ENCODE peak calls at places on chromosomes 12 and 14, in six cellular contexts. One of them, this sample, is unnamed.

GRCh38 chr12:71691504-71692129 is 5.7 kb downstream of the TMEM19 start:
- DNase-seq in A549: no peak
- DNase-seq in K562: no peak
- DNase-seq in GM12878: no peak
- DNase-seq in HepG2: no peak
- DNase-seq in H1: no peak
- DNase-seq in this sample: no peak

GRCh38 chr14:100369019-100369418 is 45.9 kb downstream of the SLC25A47 start:
- DNase-seq in A549: no peak
- DNase-seq in K562: no peak
- DNase-seq in GM12878: no peak
- DNase-seq in HepG2: no peak
- DNase-seq in H1: no peak
- DNase-seq in this sample: no peak

GRCh38 chr12:87982208-87982607 is 47.0 kb downstream of the C12orf50 start:
- DNase-seq in A549: no peak
- DNase-seq in K562: no peak
- DNase-seq in GM12878: no peak
- DNase-seq in HepG2: no peak
- DNase-seq in H1: no peak
- DNase-seq in this sample: peak; percentile 69

GRCh38 chr12:79688376-79689040 is 2.3 kb downstream of the PAWR start:
- DNase-seq in A549: no peak
- DNase-seq in K562: no peak
- DNase-seq in GM12878: no peak
- DNase-seq in HepG2: no peak
- DNase-seq in H1: no peak
- DNase-seq in this sample: no peak

GRCh38 chr12:121128908-121129704 is 3.6 kb upstream of the P2RX7 start:
- DNase-seq in A549: peak; percentile 36
- DNase-seq in K562: peak; percentile 88
- DNase-seq in GM12878: peak; percentile 99
- DNase-seq in HepG2: peak; percentile 78
- DNase-seq in H1: no peak
- DNase-seq in this sample: peak; percentile 27

GRCh38 chr12:30862486-30862885 is 64.1 kb upstream of the TSPAN11 start:
- DNase-seq in A549: no peak
- DNase-seq in K562: peak; percentile 46
- DNase-seq in GM12878: no peak
- DNase-seq in HepG2: no peak
- DNase-seq in H1: no peak
- DNase-seq in this sample: peak; percentile 17

GRCh38 chr14:77344597-77344996 is 23.8 kb downstream of the GSTZ1 start:
- DNase-seq in A549: no peak
- DNase-seq in K562: no peak
- DNase-seq in GM12878: no peak
- DNase-seq in HepG2: no peak
- DNase-seq in H1: no peak
- DNase-seq in this sample: peak; percentile 59

GRCh38 chr14:75289840-75290388 is 11.3 kb downstream of the FOS start:
- DNase-seq in A549: no peak
- DNase-seq in K562: no peak
- DNase-seq in GM12878: no peak
- DNase-seq in HepG2: no peak
- DNase-seq in H1: no peak
- DNase-seq in this sample: no peak

GRCh38 chr12:47939009-47939601 is 24.3 kb upstream of the TMEM106C start:
- DNase-seq in A549: no peak
- DNase-seq in K562: no peak
- DNase-seq in GM12878: no peak
- DNase-seq in HepG2: no peak
- DNase-seq in H1: no peak
- DNase-seq in this sample: no peak

GRCh38 chr14:92105845-92106094 is 612 bp downstream of the ATXN3 start:
- DNase-seq in A549: no peak
- DNase-seq in K562: peak; percentile 33
- DNase-seq in GM12878: no peak
- DNase-seq in HepG2: peak; percentile 5
- DNase-seq in H1: no peak
- DNase-seq in this sample: no peak

GRCh38 chr12:99960312-99960711 is 24.4 kb downstream of the ANKS1B start:
- DNase-seq in A549: no peak
- DNase-seq in K562: no peak
- DNase-seq in GM12878: no peak
- DNase-seq in HepG2: no peak
- DNase-seq in H1: no peak
- DNase-seq in this sample: no peak

GRCh38 chr12:124286946-124287345 is 7.9 kb upstream of the RFLNA start:
- DNase-seq in A549: no peak
- DNase-seq in K562: no peak
- DNase-seq in GM12878: no peak
- DNase-seq in HepG2: no peak
- DNase-seq in H1: no peak
- DNase-seq in this sample: no peak

GRCh38 chr12:65511134-65511912 is 232.8 kb downstream of the MSRB3 start:
- DNase-seq in A549: no peak
- DNase-seq in K562: no peak
- DNase-seq in GM12878: no peak
- DNase-seq in HepG2: no peak
- DNase-seq in H1: no peak
- DNase-seq in this sample: no peak

GRCh38 chr12:67082221-67082620 is 186.9 kb upstream of the CAND1 start:
- DNase-seq in A549: no peak
- DNase-seq in K562: no peak
- DNase-seq in GM12878: no peak
- DNase-seq in HepG2: no peak
- DNase-seq in H1: no peak
- DNase-seq in this sample: no peak

GRCh38 chr14:101823511-101824120 is 62.1 kb downstream of the PPP2R5C start:
- DNase-seq in A549: no peak
- DNase-seq in K562: no peak
- DNase-seq in GM12878: peak; percentile 68
- DNase-seq in HepG2: no peak
- DNase-seq in H1: no peak
- DNase-seq in this sample: no peak

GRCh38 chr14:64388533-64389243 is 535 bp downstream of the MTHFD1 start:
- DNase-seq in A549: no peak
- DNase-seq in K562: peak; percentile 11
- DNase-seq in GM12878: no peak
- DNase-seq in HepG2: peak; percentile 4
- DNase-seq in H1: no peak
- DNase-seq in this sample: peak; percentile 30

GRCh38 chr12:79344855-79345840 is 345.6 kb downstream of the PAWR start:
- DNase-seq in A549: peak; percentile 49
- DNase-seq in K562: peak; percentile 41
- DNase-seq in GM12878: peak; percentile 2
- DNase-seq in HepG2: peak; percentile 59
- DNase-seq in H1: peak; percentile 25
- DNase-seq in this sample: peak; percentile 50

GRCh38 chr12:117718141-117718540 is 250.6 kb downstream of the KSR2 start:
- DNase-seq in A549: no peak
- DNase-seq in K562: no peak
- DNase-seq in GM12878: no peak
- DNase-seq in HepG2: no peak
- DNase-seq in H1: no peak
- DNase-seq in this sample: no peak

GRCh38 chr12:96195845-96196451 is 1.8 kb downstream of the ELK3 start:
- DNase-seq in A549: peak; percentile 45
- DNase-seq in K562: peak; percentile 51
- DNase-seq in GM12878: no peak
- DNase-seq in HepG2: no peak
- DNase-seq in H1: no peak
- DNase-seq in this sample: peak; percentile 74

GRCh38 chr12:46214668-46215429 is 54.0 kb downstream of the SLC38A1 start:
- DNase-seq in A549: no peak
- DNase-seq in K562: no peak
- DNase-seq in GM12878: peak; percentile 78
- DNase-seq in HepG2: no peak
- DNase-seq in H1: no peak
- DNase-seq in this sample: peak; percentile 36

GRCh38 chr12:130655881-130656280 is 60.2 kb downstream of the RIMBP2 start:
- DNase-seq in A549: no peak
- DNase-seq in K562: no peak
- DNase-seq in GM12878: no peak
- DNase-seq in HepG2: no peak
- DNase-seq in H1: no peak
- DNase-seq in this sample: no peak

GRCh38 chr14:106790189-106791036 is 1264.0 kb downstream of the TMEM121 start:
- DNase-seq in A549: peak; percentile 25
- DNase-seq in K562: peak; percentile 42
- DNase-seq in GM12878: no peak
- DNase-seq in HepG2: peak; percentile 47
- DNase-seq in H1: no peak
- DNase-seq in this sample: no peak

GRCh38 chr12:119674560-119674959 is 6.6 kb downstream of the PRKAB1 start:
- DNase-seq in A549: no peak
- DNase-seq in K562: no peak
- DNase-seq in GM12878: no peak
- DNase-seq in HepG2: no peak
- DNase-seq in H1: no peak
- DNase-seq in this sample: no peak

DNA sequence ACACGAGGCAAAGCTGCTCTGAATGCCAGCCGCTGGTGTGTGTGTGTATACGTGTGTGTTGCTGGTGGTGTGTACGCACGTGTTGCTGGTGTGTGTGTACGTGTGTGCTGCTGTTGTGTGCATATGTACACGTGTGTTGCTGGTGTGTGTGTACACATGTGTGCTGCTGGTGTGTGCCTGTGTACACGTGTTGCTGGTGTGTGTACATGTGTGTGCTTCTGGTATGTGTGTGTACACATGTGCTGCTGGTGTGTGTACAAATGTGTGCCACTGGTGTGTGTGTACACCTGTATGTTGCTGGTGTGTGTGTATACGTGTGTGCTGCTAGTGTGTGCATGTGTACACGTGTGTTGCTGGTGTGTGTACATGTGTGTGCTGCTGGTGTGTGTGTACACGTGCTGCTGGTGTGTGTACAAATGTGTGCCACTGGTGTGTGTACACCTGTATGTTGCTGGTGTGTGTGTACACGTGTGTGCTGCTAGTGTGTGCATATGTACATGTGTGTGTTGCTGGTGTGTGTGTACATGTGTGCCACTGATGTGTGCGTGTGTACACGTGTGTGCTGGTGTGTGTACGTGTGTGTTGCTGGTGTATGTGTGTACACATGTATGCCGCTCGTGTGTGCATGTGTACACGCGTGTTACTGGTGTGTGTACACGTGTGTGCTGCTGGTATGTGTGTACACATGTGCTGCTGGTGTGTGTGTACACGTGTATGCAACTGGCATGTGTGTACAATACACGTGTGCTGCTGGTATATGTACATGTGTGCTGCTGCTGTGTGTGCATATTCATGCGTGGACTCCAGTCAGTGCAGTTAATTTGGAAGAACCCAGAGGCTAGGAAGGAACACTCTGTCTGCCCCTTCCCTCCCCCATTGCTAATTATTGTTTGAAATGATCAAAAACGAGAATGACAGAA is 47.2 kb downstream of the CACNA2D4 start:
- DNase-seq in A549: no peak
- DNase-seq in K562: no peak
- DNase-seq in GM12878: no peak
- DNase-seq in HepG2: no peak
- DNase-seq in H1: no peak
- DNase-seq in this sample: no peak
- TF ChIP-seq RAD21 in A549: no peak
- TF ChIP-seq RAD21 in K562: no peak
- TF ChIP-seq RAD21 in GM12878: no peak
- TF ChIP-seq RAD21 in HepG2: no peak
- TF ChIP-seq RAD21 in H1: no peak
- TF ChIP-seq RAD21 in this sample: no peak

GRCh38 chr12:93448796-93449195 is 7.0 kb upstream of the UBE2N start:
- DNase-seq in A549: no peak
- DNase-seq in K562: no peak
- DNase-seq in GM12878: no peak
- DNase-seq in HepG2: peak; percentile 35
- DNase-seq in H1: no peak
- DNase-seq in this sample: no peak
- TF ChIP-seq USF2 in A549: no peak
- TF ChIP-seq USF2 in K562: no peak
- TF ChIP-seq USF2 in GM12878: no peak
- TF ChIP-seq USF2 in HepG2: no peak
- TF ChIP-seq USF2 in H1: no peak
- TF ChIP-seq USF2 in this sample: no peak

DNA sequence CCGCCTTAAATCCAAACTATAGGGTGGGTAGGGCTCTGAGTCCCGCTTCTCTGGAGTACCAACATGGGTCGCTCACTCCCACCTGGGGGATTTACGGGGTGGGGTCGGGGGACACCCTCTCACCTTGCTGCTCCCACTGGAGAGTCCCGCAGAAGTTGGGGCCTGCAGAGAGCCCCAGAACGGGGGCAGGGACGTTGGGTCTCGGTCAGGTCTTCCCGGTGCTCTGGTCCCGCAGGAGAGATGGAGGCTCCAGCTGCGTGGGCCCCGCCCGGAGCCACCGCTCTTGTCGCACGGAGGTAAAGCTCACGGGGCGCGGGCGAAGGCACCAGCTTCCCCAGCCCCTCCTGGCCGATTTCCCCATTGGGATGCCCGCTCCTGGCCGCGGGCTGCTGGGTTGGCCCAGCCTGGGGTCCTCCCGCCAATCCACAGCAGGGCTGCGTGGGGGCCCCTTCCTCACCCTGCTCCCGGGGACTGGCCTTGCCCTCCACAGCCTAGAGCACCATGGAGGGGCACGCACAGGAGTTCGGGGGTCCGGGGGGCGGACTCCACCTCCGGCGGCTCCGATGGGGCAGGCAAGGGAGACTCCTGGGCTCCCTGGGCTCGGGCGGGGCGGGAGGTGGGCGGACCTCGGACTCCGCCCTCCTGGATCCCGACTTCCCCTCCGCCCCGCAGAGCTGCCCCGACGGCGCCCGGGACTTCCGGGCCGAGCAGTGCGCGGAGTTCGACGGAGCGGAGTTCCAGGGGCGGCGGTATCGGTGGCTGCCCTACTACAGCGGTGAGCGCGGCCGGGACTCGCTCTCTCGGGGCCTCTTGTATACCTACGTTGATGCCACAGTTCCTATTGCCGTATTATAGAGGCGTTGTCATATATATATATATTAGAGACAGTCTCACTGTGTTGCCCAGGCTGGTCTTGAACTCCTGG is 8.4 kb downstream of the PAPLN start:
- DNase-seq in A549: no peak
- DNase-seq in K562: peak; percentile 78
- DNase-seq in GM12878: no peak
- DNase-seq in HepG2: no peak
- DNase-seq in H1: no peak
- DNase-seq in this sample: no peak
- TF ChIP-seq RAD21 in A549: no peak
- TF ChIP-seq RAD21 in K562: no peak
- TF ChIP-seq RAD21 in GM12878: no peak
- TF ChIP-seq RAD21 in HepG2: no peak
- TF ChIP-seq RAD21 in H1: no peak
- TF ChIP-seq RAD21 in this sample: no peak

DNA sequence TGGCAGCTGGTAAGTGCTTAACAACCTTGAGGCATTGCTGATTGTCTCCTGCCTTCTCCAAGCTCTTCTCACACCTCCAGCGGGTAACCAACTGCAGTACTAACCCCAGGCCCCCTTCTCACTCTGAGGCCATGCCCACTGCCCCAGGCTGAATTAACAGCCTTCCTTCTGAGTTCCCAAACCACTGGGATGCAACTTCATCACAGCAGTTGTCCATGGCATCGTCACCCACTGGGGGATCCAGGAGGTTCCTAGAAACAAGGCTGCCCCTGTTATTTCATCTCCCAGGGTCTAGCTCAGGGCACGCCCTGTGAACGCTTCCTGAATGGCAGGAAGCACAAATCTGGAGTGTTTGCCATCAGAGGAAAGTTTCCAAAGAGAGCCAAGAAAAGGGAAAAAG is 58.0 kb downstream of the SYNE3 start:
- DNase-seq in A549: no peak
- DNase-seq in K562: no peak
- DNase-seq in GM12878: no peak
- DNase-seq in HepG2: no peak
- DNase-seq in H1: no peak
- DNase-seq in this sample: no peak
- TF ChIP-seq USF2 in A549: no peak
- TF ChIP-seq USF2 in K562: no peak
- TF ChIP-seq USF2 in GM12878: no peak
- TF ChIP-seq USF2 in HepG2: no peak
- TF ChIP-seq USF2 in H1: no peak
- TF ChIP-seq USF2 in this sample: no peak

This sample was measured in IMR-90.